ENCODE peak calls at places on chromosomes 4 and X, in six cellular contexts. One of them, this sample, is unnamed.

GRCh38 chr4:86132459-86132858 is 227.4 kb downstream of the MAPK10 start:
- DNase-seq in effector memory CD4-positive, alpha-beta T cell: no peak
- DNase-seq in mesenchymal stem cell: no peak
- DNase-seq in left lung: no peak
- DNase-seq in endothelial cell of umbilical vein: no peak
- DNase-seq in neuronal stem cell: no peak
- DNase-seq in this sample: no peak

GRCh38 chr4:107939307-107939706 is 8.0 kb downstream of the CYP2U1 start:
- DNase-seq in left lung: no peak
- DNase-seq in neuronal stem cell: no peak
- DNase-seq in effector memory CD4-positive, alpha-beta T cell: no peak
- DNase-seq in mesenchymal stem cell: no peak
- DNase-seq in endothelial cell of umbilical vein: no peak
- DNase-seq in this sample: no peak

GRCh38 chr4:187893418-187893817 is 102.2 kb upstream of the ZFP42 start:
- DNase-seq in left lung: no peak
- DNase-seq in endothelial cell of umbilical vein: no peak
- DNase-seq in mesenchymal stem cell: no peak
- DNase-seq in effector memory CD4-positive, alpha-beta T cell: no peak
- DNase-seq in neuronal stem cell: no peak
- DNase-seq in this sample: no peak

GRCh38 chr4:74111576-74111975 is 12.6 kb upstream of the CXCL2 start:
- DNase-seq in endothelial cell of umbilical vein: no peak
- DNase-seq in effector memory CD4-positive, alpha-beta T cell: no peak
- DNase-seq in mesenchymal stem cell: no peak
- DNase-seq in left lung: no peak
- DNase-seq in neuronal stem cell: no peak
- DNase-seq in this sample: no peak

GRCh38 chr4:1512738-1513660 is 106.8 kb upstream of the NKX1-1 start:
- DNase-seq in neuronal stem cell: peak; percentile 67
- DNase-seq in left lung: peak; percentile 84
- DNase-seq in endothelial cell of umbilical vein: peak; percentile 5
- DNase-seq in effector memory CD4-positive, alpha-beta T cell: no peak
- DNase-seq in mesenchymal stem cell: peak; percentile 6
- DNase-seq in this sample: no peak

GRCh38 chr4:76943129-76943620 is 6.4 kb upstream of the SEPTIN11 start:
- DNase-seq in left lung: no peak
- DNase-seq in effector memory CD4-positive, alpha-beta T cell: no peak
- DNase-seq in endothelial cell of umbilical vein: peak; percentile 22
- DNase-seq in neuronal stem cell: no peak
- DNase-seq in mesenchymal stem cell: no peak
- DNase-seq in this sample: no peak

GRCh38 chr4:188819243-188819642 is 680.0 kb downstream of the TRIML1 start:
- DNase-seq in mesenchymal stem cell: no peak
- DNase-seq in effector memory CD4-positive, alpha-beta T cell: no peak
- DNase-seq in endothelial cell of umbilical vein: no peak
- DNase-seq in neuronal stem cell: no peak
- DNase-seq in left lung: no peak
- DNase-seq in this sample: no peak

GRCh38 chrX:71225661-71226060 is 2.6 kb downstream of the GJB1 start:
- DNase-seq in effector memory CD4-positive, alpha-beta T cell: no peak
- DNase-seq in neuronal stem cell: no peak
- DNase-seq in endothelial cell of umbilical vein: no peak
- DNase-seq in left lung: no peak
- DNase-seq in mesenchymal stem cell: peak; percentile 3
- DNase-seq in this sample: no peak

GRCh38 chrX:86910602-86911311 is 606.8 kb upstream of the KLHL4 start:
- DNase-seq in mesenchymal stem cell: no peak
- DNase-seq in neuronal stem cell: no peak
- DNase-seq in effector memory CD4-positive, alpha-beta T cell: no peak
- DNase-seq in endothelial cell of umbilical vein: no peak
- DNase-seq in left lung: no peak
- DNase-seq in this sample: no peak

GRCh38 chr4:141037441-141037840 is 95.8 kb downstream of the RNF150 start:
- DNase-seq in effector memory CD4-positive, alpha-beta T cell: no peak
- DNase-seq in endothelial cell of umbilical vein: no peak
- DNase-seq in mesenchymal stem cell: no peak
- DNase-seq in neuronal stem cell: no peak
- DNase-seq in left lung: no peak
- DNase-seq in this sample: no peak

GRCh38 chr4:98746530-98746929 is 88.1 kb upstream of the TSPAN5 start:
- DNase-seq in left lung: no peak
- DNase-seq in neuronal stem cell: no peak
- DNase-seq in endothelial cell of umbilical vein: peak; percentile 74
- DNase-seq in mesenchymal stem cell: peak; percentile 9
- DNase-seq in effector memory CD4-positive, alpha-beta T cell: no peak
- DNase-seq in this sample: no peak

GRCh38 chr4:24322517-24322916 is 261.8 kb downstream of the DHX15 start:
- DNase-seq in left lung: no peak
- DNase-seq in effector memory CD4-positive, alpha-beta T cell: no peak
- DNase-seq in mesenchymal stem cell: no peak
- DNase-seq in endothelial cell of umbilical vein: no peak
- DNase-seq in neuronal stem cell: no peak
- DNase-seq in this sample: no peak

GRCh38 chr4:74671074-74671698 is 123.1 kb downstream of the BTC start:
- DNase-seq in neuronal stem cell: peak; percentile 45
- DNase-seq in endothelial cell of umbilical vein: peak; percentile 94
- DNase-seq in effector memory CD4-positive, alpha-beta T cell: no peak
- DNase-seq in left lung: no peak
- DNase-seq in mesenchymal stem cell: peak; percentile 74
- DNase-seq in this sample: peak; percentile 81

GRCh38 chr4:90857081-90857820 is 730.1 kb downstream of the CCSER1 start:
- DNase-seq in mesenchymal stem cell: no peak
- DNase-seq in effector memory CD4-positive, alpha-beta T cell: no peak
- DNase-seq in left lung: no peak
- DNase-seq in neuronal stem cell: no peak
- DNase-seq in endothelial cell of umbilical vein: no peak
- DNase-seq in this sample: no peak

DNA sequence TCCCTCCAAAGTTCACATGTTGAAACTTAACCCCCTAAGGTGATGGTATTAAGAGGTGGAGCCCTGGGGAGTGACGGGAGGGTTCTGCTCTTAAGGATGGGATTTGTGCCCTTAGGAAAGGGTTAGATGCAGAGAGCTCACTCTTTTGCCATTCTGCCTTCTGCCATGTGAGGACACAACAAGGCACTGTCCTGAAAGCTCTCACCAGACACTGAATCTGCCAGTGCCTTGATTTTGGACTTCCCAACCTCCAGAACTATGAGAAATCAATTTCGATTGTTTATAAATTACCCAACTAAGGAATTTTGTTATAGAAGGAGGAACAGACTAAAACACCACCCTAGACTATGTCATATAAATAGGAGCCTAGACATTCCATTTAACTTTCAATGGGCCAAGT is 11.7 kb downstream of the LRP2BP start:
- DNase-seq in mesenchymal stem cell: no peak
- DNase-seq in neuronal stem cell: no peak
- DNase-seq in left lung: no peak
- DNase-seq in effector memory CD4-positive, alpha-beta T cell: no peak
- DNase-seq in endothelial cell of umbilical vein: no peak
- DNase-seq in this sample: no peak
- H3K4me1 ChIP-seq in mesenchymal stem cell: peaks cover 4% of the 10 kb centered on the region
- H3K4me1 ChIP-seq in neuronal stem cell: no peaks in the 10 kb centered on the region
- H3K4me1 ChIP-seq in left lung: peaks cover 11% of the 10 kb centered on the region
- H3K4me1 ChIP-seq in effector memory CD4-positive, alpha-beta T cell: peaks cover 4% of the 10 kb centered on the region
- H3K4me1 ChIP-seq in endothelial cell of umbilical vein: peaks cover 23% of the 10 kb centered on the region
- H3K4me1 ChIP-seq in this sample: no peaks in the 10 kb centered on the region

GRCh38 chr4:158809611-158810486 is 41.0 kb downstream of the FNIP2 start:
- DNase-seq in effector memory CD4-positive, alpha-beta T cell: no peak
- DNase-seq in left lung: no peak
- DNase-seq in mesenchymal stem cell: peak; percentile 93
- DNase-seq in neuronal stem cell: no peak
- DNase-seq in endothelial cell of umbilical vein: peak; percentile 92
- DNase-seq in this sample: no peak
- H3K4me1 ChIP-seq in effector memory CD4-positive, alpha-beta T cell: peaks cover 10% of the 10 kb centered on the region
- H3K4me1 ChIP-seq in left lung: peaks cover 27% of the 10 kb centered on the region
- H3K4me1 ChIP-seq in mesenchymal stem cell: peaks cover 4% of the 10 kb centered on the region
- H3K4me1 ChIP-seq in neuronal stem cell: no peaks in the 10 kb centered on the region
- H3K4me1 ChIP-seq in endothelial cell of umbilical vein: peaks cover 23% of the 10 kb centered on the region
- H3K4me1 ChIP-seq in this sample: peaks cover 13% of the 10 kb centered on the region

DNA sequence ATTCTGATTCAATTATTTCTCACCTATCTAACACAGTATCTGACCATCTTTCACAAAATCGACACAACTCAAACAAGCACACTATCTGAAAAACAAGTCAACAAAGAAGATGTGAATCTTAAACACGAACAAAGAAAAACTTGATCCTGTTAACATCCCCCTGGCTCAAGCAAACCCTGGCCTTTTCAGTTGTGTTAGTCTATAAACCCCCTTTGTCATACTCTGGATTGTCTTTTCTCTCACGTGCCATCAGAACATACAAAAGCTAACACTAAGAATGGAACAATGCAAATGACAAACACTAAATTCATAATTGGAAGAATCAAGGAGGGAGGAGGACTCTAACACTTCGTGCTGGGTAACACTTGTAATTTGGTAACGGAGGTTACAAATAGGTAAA is 168.7 kb downstream of the GASK1B start:
- DNase-seq in mesenchymal stem cell: no peak
- DNase-seq in endothelial cell of umbilical vein: no peak
- DNase-seq in left lung: no peak
- DNase-seq in effector memory CD4-positive, alpha-beta T cell: no peak
- DNase-seq in neuronal stem cell: peak; percentile 31
- DNase-seq in this sample: no peak
- H3K4me1 ChIP-seq in mesenchymal stem cell: peaks cover 3% of the 10 kb centered on the region
- H3K4me1 ChIP-seq in endothelial cell of umbilical vein: peaks cover 38% of the 10 kb centered on the region
- H3K4me1 ChIP-seq in left lung: no peaks in the 10 kb centered on the region
- H3K4me1 ChIP-seq in effector memory CD4-positive, alpha-beta T cell: no peaks in the 10 kb centered on the region
- H3K4me1 ChIP-seq in neuronal stem cell: peaks cover 3% of the 10 kb centered on the region
- H3K4me1 ChIP-seq in this sample: no peaks in the 10 kb centered on the region

GRCh38 chr4:147823135-147823534 is 91.2 kb downstream of the ARHGAP10 start:
- DNase-seq in endothelial cell of umbilical vein: no peak
- DNase-seq in mesenchymal stem cell: peak; percentile 60
- DNase-seq in left lung: no peak
- DNase-seq in neuronal stem cell: no peak
- DNase-seq in effector memory CD4-positive, alpha-beta T cell: no peak
- DNase-seq in this sample: no peak
- H3K4me1 ChIP-seq in endothelial cell of umbilical vein: peaks cover 18% of the 10 kb centered on the region
- H3K4me1 ChIP-seq in mesenchymal stem cell: peaks cover 9% of the 10 kb centered on the region
- H3K4me1 ChIP-seq in left lung: peaks cover 10% of the 10 kb centered on the region
- H3K4me1 ChIP-seq in neuronal stem cell: no peaks in the 10 kb centered on the region
- H3K4me1 ChIP-seq in effector memory CD4-positive, alpha-beta T cell: no peaks in the 10 kb centered on the region
- H3K4me1 ChIP-seq in this sample: peaks cover 23% of the 10 kb centered on the region

DNA sequence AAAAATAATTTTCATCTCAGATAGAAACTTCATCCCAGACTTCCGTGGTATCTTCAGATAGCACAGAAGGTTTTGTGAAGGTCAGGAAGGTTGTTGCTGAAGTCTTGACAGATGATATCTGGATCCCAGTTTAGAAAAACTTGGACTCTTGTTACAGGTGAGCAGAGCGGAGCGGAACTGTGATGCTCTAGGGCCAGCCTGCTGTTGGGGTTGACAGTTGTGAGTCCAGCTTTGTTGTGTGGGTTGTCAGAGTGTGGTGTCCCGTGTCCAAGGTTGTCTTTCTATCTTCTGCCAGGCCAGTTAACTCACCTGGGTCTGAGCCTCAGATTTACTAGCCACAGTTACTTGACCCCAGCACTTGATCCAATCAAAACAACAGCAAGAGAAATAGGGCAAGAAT is 3.9 kb downstream of the SNX25 start:
- DNase-seq in neuronal stem cell: no peak
- DNase-seq in endothelial cell of umbilical vein: no peak
- DNase-seq in mesenchymal stem cell: no peak
- DNase-seq in left lung: no peak
- DNase-seq in effector memory CD4-positive, alpha-beta T cell: no peak
- DNase-seq in this sample: no peak
- H3K4me1 ChIP-seq in neuronal stem cell: peaks cover 11% of the 10 kb centered on the region
- H3K4me1 ChIP-seq in endothelial cell of umbilical vein: peaks cover 15% of the 10 kb centered on the region
- H3K4me1 ChIP-seq in mesenchymal stem cell: peaks cover 11% of the 10 kb centered on the region
- H3K4me1 ChIP-seq in left lung: no peaks in the 10 kb centered on the region
- H3K4me1 ChIP-seq in effector memory CD4-positive, alpha-beta T cell: peaks cover 16% of the 10 kb centered on the region
- H3K4me1 ChIP-seq in this sample: peaks cover 11% of the 10 kb centered on the region